ENCODE peak calls at places on chromosome 20, in nine cellular contexts. One of them, this sample, is unnamed.
A peak's percentile ranks its signal among the peaks of the same experiment; 100 is the strongest.

GRCh38 chr20:34709836-34710567 is 5.9 kb downstream of the TP53INP2 start:
- DNase-seq in ACHN: peak; percentile 71
- DNase-seq in activated naive CD8-positive, alpha-beta T cell treated with anti-CD3 and anti-CD28 coated beads for 36 hours: peak; percentile 53
- DNase-seq in RWPE1: peak; percentile 87
- DNase-seq in NCI-H1694 treated with DMSO at 0.1 percent for 48 hours: no peak
- DNase-seq in body of pancreas: peak; percentile 70
- DNase-seq in kidney epithelial cell: no peak
- DNase-seq in NCI-H1930: peak; percentile 85
- DNase-seq in mucosa of gallbladder: peak; percentile 72
- DNase-seq in this sample: peak; percentile 95

GRCh38 chr20:36663026-36663425 is 17.0 kb upstream of the SLA2 start:
- DNase-seq in ACHN: no peak
- DNase-seq in activated naive CD8-positive, alpha-beta T cell treated with anti-CD3 and anti-CD28 coated beads for 36 hours: no peak
- DNase-seq in RWPE1: no peak
- DNase-seq in NCI-H1694 treated with DMSO at 0.1 percent for 48 hours: no peak
- DNase-seq in body of pancreas: no peak
- DNase-seq in kidney epithelial cell: no peak
- DNase-seq in NCI-H1930: no peak
- DNase-seq in mucosa of gallbladder: no peak
- DNase-seq in this sample: no peak

GRCh38 chr20:35066194-35066593 is 26.4 kb downstream of the TRPC4AP start:
- DNase-seq in ACHN: no peak
- DNase-seq in activated naive CD8-positive, alpha-beta T cell treated with anti-CD3 and anti-CD28 coated beads for 36 hours: no peak
- DNase-seq in RWPE1: no peak
- DNase-seq in NCI-H1694 treated with DMSO at 0.1 percent for 48 hours: no peak
- DNase-seq in body of pancreas: no peak
- DNase-seq in kidney epithelial cell: no peak
- DNase-seq in NCI-H1930: no peak
- DNase-seq in mucosa of gallbladder: no peak
- DNase-seq in this sample: no peak

GRCh38 chr20:34713194-34713943 is 9.2 kb downstream of the TP53INP2 start:
- DNase-seq in ACHN: peak; percentile 91
- DNase-seq in activated naive CD8-positive, alpha-beta T cell treated with anti-CD3 and anti-CD28 coated beads for 36 hours: no peak
- DNase-seq in RWPE1: peak; percentile 98
- DNase-seq in NCI-H1694 treated with DMSO at 0.1 percent for 48 hours: peak; percentile 16
- DNase-seq in body of pancreas: no peak
- DNase-seq in kidney epithelial cell: peak; percentile 88
- DNase-seq in NCI-H1930: no peak
- DNase-seq in mucosa of gallbladder: peak; percentile 36
- DNase-seq in this sample: peak; percentile 64

GRCh38 chr20:50234288-50234687 is 43.7 kb downstream of the CEBPB start:
- DNase-seq in ACHN: no peak
- DNase-seq in activated naive CD8-positive, alpha-beta T cell treated with anti-CD3 and anti-CD28 coated beads for 36 hours: no peak
- DNase-seq in RWPE1: no peak
- DNase-seq in NCI-H1694 treated with DMSO at 0.1 percent for 48 hours: no peak
- DNase-seq in body of pancreas: no peak
- DNase-seq in kidney epithelial cell: no peak
- DNase-seq in NCI-H1930: no peak
- DNase-seq in mucosa of gallbladder: no peak
- DNase-seq in this sample: no peak

GRCh38 chr20:53735536-53736050 is 142.0 kb upstream of the ZNF217 start:
- DNase-seq in ACHN: peak; percentile 38
- DNase-seq in activated naive CD8-positive, alpha-beta T cell treated with anti-CD3 and anti-CD28 coated beads for 36 hours: no peak
- DNase-seq in RWPE1: peak; percentile 96
- DNase-seq in NCI-H1694 treated with DMSO at 0.1 percent for 48 hours: peak; percentile 42
- DNase-seq in body of pancreas: no peak
- DNase-seq in kidney epithelial cell: peak; percentile 88
- DNase-seq in NCI-H1930: no peak
- DNase-seq in mucosa of gallbladder: no peak
- DNase-seq in this sample: peak; percentile 70

GRCh38 chr20:35111141-35111888 is 18.7 kb upstream of the TRPC4AP start:
- DNase-seq in ACHN: peak; percentile 33
- DNase-seq in activated naive CD8-positive, alpha-beta T cell treated with anti-CD3 and anti-CD28 coated beads for 36 hours: no peak
- DNase-seq in RWPE1: peak; percentile 73
- DNase-seq in NCI-H1694 treated with DMSO at 0.1 percent for 48 hours: no peak
- DNase-seq in body of pancreas: no peak
- DNase-seq in kidney epithelial cell: peak; percentile 57
- DNase-seq in NCI-H1930: no peak
- DNase-seq in mucosa of gallbladder: no peak
- DNase-seq in this sample: no peak

GRCh38 chr20:36862857-36863668 is 12.9 kb upstream of the TLDC2 start:
- DNase-seq in ACHN: no peak
- DNase-seq in activated naive CD8-positive, alpha-beta T cell treated with anti-CD3 and anti-CD28 coated beads for 36 hours: no peak
- DNase-seq in RWPE1: no peak
- DNase-seq in NCI-H1694 treated with DMSO at 0.1 percent for 48 hours: no peak
- DNase-seq in body of pancreas: no peak
- DNase-seq in kidney epithelial cell: no peak
- DNase-seq in NCI-H1930: no peak
- DNase-seq in mucosa of gallbladder: peak; percentile 35
- DNase-seq in this sample: no peak

GRCh38 chr20:34546751-34547181 is 11.8 kb upstream of the MAP1LC3A start:
- DNase-seq in ACHN: no peak
- DNase-seq in activated naive CD8-positive, alpha-beta T cell treated with anti-CD3 and anti-CD28 coated beads for 36 hours: no peak
- DNase-seq in RWPE1: no peak
- DNase-seq in NCI-H1694 treated with DMSO at 0.1 percent for 48 hours: peak; percentile 4
- DNase-seq in body of pancreas: no peak
- DNase-seq in kidney epithelial cell: no peak
- DNase-seq in NCI-H1930: no peak
- DNase-seq in mucosa of gallbladder: no peak
- DNase-seq in this sample: no peak

GRCh38 chr20:4067600-4068261 is 52.4 kb upstream of the RNF24 start:
- DNase-seq in ACHN: peak; percentile 10
- DNase-seq in activated naive CD8-positive, alpha-beta T cell treated with anti-CD3 and anti-CD28 coated beads for 36 hours: no peak
- DNase-seq in RWPE1: peak; percentile 62
- DNase-seq in NCI-H1694 treated with DMSO at 0.1 percent for 48 hours: no peak
- DNase-seq in body of pancreas: no peak
- DNase-seq in kidney epithelial cell: no peak
- DNase-seq in NCI-H1930: no peak
- DNase-seq in mucosa of gallbladder: no peak
- DNase-seq in this sample: peak; percentile 51

GRCh38 chr20:25037288-25038102 is 20.4 kb downstream of the ACSS1 start:
- DNase-seq in ACHN: no peak
- DNase-seq in activated naive CD8-positive, alpha-beta T cell treated with anti-CD3 and anti-CD28 coated beads for 36 hours: no peak
- DNase-seq in RWPE1: no peak
- DNase-seq in NCI-H1694 treated with DMSO at 0.1 percent for 48 hours: no peak
- DNase-seq in body of pancreas: no peak
- DNase-seq in kidney epithelial cell: no peak
- DNase-seq in NCI-H1930: no peak
- DNase-seq in mucosa of gallbladder: no peak
- DNase-seq in this sample: no peak

GRCh38 chr20:13098720-13099355 is 90.1 kb downstream of the SPTLC3 start:
- DNase-seq in ACHN: no peak
- DNase-seq in activated naive CD8-positive, alpha-beta T cell treated with anti-CD3 and anti-CD28 coated beads for 36 hours: no peak
- DNase-seq in RWPE1: no peak
- DNase-seq in NCI-H1694 treated with DMSO at 0.1 percent for 48 hours: no peak
- DNase-seq in body of pancreas: no peak
- DNase-seq in kidney epithelial cell: no peak
- DNase-seq in NCI-H1930: no peak
- DNase-seq in mucosa of gallbladder: no peak
- DNase-seq in this sample: no peak

GRCh38 chr20:43849496-43850197 is 65.0 kb upstream of the TOX2 start:
- DNase-seq in ACHN: no peak
- DNase-seq in activated naive CD8-positive, alpha-beta T cell treated with anti-CD3 and anti-CD28 coated beads for 36 hours: no peak
- DNase-seq in RWPE1: peak; percentile 70
- DNase-seq in NCI-H1694 treated with DMSO at 0.1 percent for 48 hours: no peak
- DNase-seq in body of pancreas: no peak
- DNase-seq in kidney epithelial cell: no peak
- DNase-seq in NCI-H1930: no peak
- DNase-seq in mucosa of gallbladder: peak; percentile 16
- DNase-seq in this sample: no peak

GRCh38 chr20:57838670-57839142 is 128.9 kb upstream of the PMEPA1 start:
- DNase-seq in ACHN: no peak
- DNase-seq in activated naive CD8-positive, alpha-beta T cell treated with anti-CD3 and anti-CD28 coated beads for 36 hours: no peak
- DNase-seq in RWPE1: no peak
- DNase-seq in NCI-H1694 treated with DMSO at 0.1 percent for 48 hours: peak; percentile 76
- DNase-seq in body of pancreas: no peak
- DNase-seq in kidney epithelial cell: no peak
- DNase-seq in NCI-H1930: no peak
- DNase-seq in mucosa of gallbladder: no peak
- DNase-seq in this sample: no peak

GRCh38 chr20:33119725-33120720 is 40.6 kb downstream of the BPIFB4 start:
- DNase-seq in ACHN: no peak
- DNase-seq in activated naive CD8-positive, alpha-beta T cell treated with anti-CD3 and anti-CD28 coated beads for 36 hours: no peak
- DNase-seq in RWPE1: peak; percentile 76
- DNase-seq in NCI-H1694 treated with DMSO at 0.1 percent for 48 hours: no peak
- DNase-seq in body of pancreas: no peak
- DNase-seq in kidney epithelial cell: no peak
- DNase-seq in NCI-H1930: no peak
- DNase-seq in mucosa of gallbladder: no peak
- DNase-seq in this sample: no peak

GRCh38 chr20:36460648-36461599 is 80.4 kb upstream of the MYL9 start:
- DNase-seq in ACHN: peak; percentile 83
- DNase-seq in activated naive CD8-positive, alpha-beta T cell treated with anti-CD3 and anti-CD28 coated beads for 36 hours: peak; percentile 89
- DNase-seq in RWPE1: peak; percentile 99
- DNase-seq in NCI-H1694 treated with DMSO at 0.1 percent for 48 hours: peak; percentile 66
- DNase-seq in body of pancreas: peak; percentile 97
- DNase-seq in kidney epithelial cell: no peak
- DNase-seq in NCI-H1930: peak; percentile 97
- DNase-seq in mucosa of gallbladder: peak; percentile 95
- DNase-seq in this sample: peak; percentile 98

GRCh38 chr20:51469578-51470520 is 72.7 kb downstream of the NFATC2 start:
- DNase-seq in ACHN: no peak
- DNase-seq in activated naive CD8-positive, alpha-beta T cell treated with anti-CD3 and anti-CD28 coated beads for 36 hours: no peak
- DNase-seq in RWPE1: no peak
- DNase-seq in NCI-H1694 treated with DMSO at 0.1 percent for 48 hours: peak; percentile 23
- DNase-seq in body of pancreas: no peak
- DNase-seq in kidney epithelial cell: no peak
- DNase-seq in NCI-H1930: no peak
- DNase-seq in mucosa of gallbladder: no peak
- DNase-seq in this sample: no peak

GRCh38 chr20:38114353-38114791 is 50.7 kb downstream of the TGM2 start:
- DNase-seq in ACHN: no peak
- DNase-seq in activated naive CD8-positive, alpha-beta T cell treated with anti-CD3 and anti-CD28 coated beads for 36 hours: no peak
- DNase-seq in RWPE1: no peak
- DNase-seq in NCI-H1694 treated with DMSO at 0.1 percent for 48 hours: no peak
- DNase-seq in body of pancreas: no peak
- DNase-seq in kidney epithelial cell: no peak
- DNase-seq in NCI-H1930: no peak
- DNase-seq in mucosa of gallbladder: peak; percentile 5
- DNase-seq in this sample: no peak

GRCh38 chr20:53737404-53738038 is 143.9 kb upstream of the ZNF217 start:
- DNase-seq in ACHN: no peak
- DNase-seq in activated naive CD8-positive, alpha-beta T cell treated with anti-CD3 and anti-CD28 coated beads for 36 hours: no peak
- DNase-seq in RWPE1: no peak
- DNase-seq in NCI-H1694 treated with DMSO at 0.1 percent for 48 hours: peak; percentile 54
- DNase-seq in body of pancreas: no peak
- DNase-seq in kidney epithelial cell: no peak
- DNase-seq in NCI-H1930: no peak
- DNase-seq in mucosa of gallbladder: no peak
- DNase-seq in this sample: peak; percentile 53

GRCh38 chr20:62059926-62060630 is 5.6 kb downstream of the TAF4 start:
- DNase-seq in ACHN: no peak
- DNase-seq in activated naive CD8-positive, alpha-beta T cell treated with anti-CD3 and anti-CD28 coated beads for 36 hours: no peak
- DNase-seq in RWPE1: no peak
- DNase-seq in NCI-H1694 treated with DMSO at 0.1 percent for 48 hours: peak; percentile 31
- DNase-seq in body of pancreas: no peak
- DNase-seq in kidney epithelial cell: no peak
- DNase-seq in NCI-H1930: no peak
- DNase-seq in mucosa of gallbladder: no peak
- DNase-seq in this sample: no peak